ENCODE peak calls at places on chromosomes 12 and 14, in eight cellular contexts. F, D, S, X, Z, C, B and H are unnamed samples.

GRCh38 chr14:77457115-77457521 is 283 bp downstream of the VIPAS39 start:
- DNase-seq in F (no peak), D (no peak), S (no peak), X (peak; percentile 12), Z (no peak), C (no peak), B (no peak), H (no peak)

GRCh38 chr12:63913929-63914328 is 69.4 kb downstream of the SRGAP1 start:
- DNase-seq in F (no peak), D (no peak), S (no peak), X (no peak), Z (no peak), C (no peak), B (no peak), H (no peak)

GRCh38 chr14:74571441-74571841 is 40.6 kb downstream of the LTBP2 start:
- DNase-seq in F (no peak), D (no peak), S (no peak), X (no peak), Z (no peak), C (no peak), B (no peak), H (no peak)

GRCh38 chr14:76985540-76986260 is 42.8 kb downstream of the IRF2BPL start:
- DNase-seq in F (no peak), D (no peak), S (no peak), X (no peak), Z (no peak), C (no peak), B (no peak), H (no peak)

GRCh38 chr12:100199347-100200136 is 1.1 kb upstream of the ACTR6 start:
- DNase-seq in F (peak; percentile 12), D (peak; percentile 75), S (peak; percentile 85), X (peak; percentile 67), Z (peak; percentile 84), C (no peak), B (peak; percentile 54), H (peak; percentile 37)

GRCh38 chr12:100699209-100699608 is 95.4 kb upstream of the ANO4 start:
- DNase-seq in F (no peak), D (no peak), S (peak; percentile 33), X (no peak), Z (no peak), C (no peak), B (no peak), H (no peak)

GRCh38 chr12:50751921-50752721 is 11.8 kb upstream of the ATF1 start:
- DNase-seq in F (no peak), D (no peak), S (no peak), X (no peak), Z (no peak), C (no peak), B (no peak), H (no peak)

GRCh38 chr14:50344831-50345563 is 32.9 kb downstream of the DMAC2L start:
- DNase-seq in F (no peak), D (no peak), S (no peak), X (no peak), Z (no peak), C (no peak), B (no peak), H (no peak)

GRCh38 chr12:110546339-110546738 is 36.8 kb downstream of the PPTC7 start:
- DNase-seq in F (peak; percentile 54), D (no peak), S (no peak), X (no peak), Z (no peak), C (peak; percentile 81), B (no peak), H (no peak)